ENCODE peak calls at places on chromosomes 3 and 15, in seven cellular contexts. M is HepG2, F is GM12891, O is GM12878, T is H1, K is K562, E is SK-N-SH. I is an unnamed sample.

GRCh38 chr15:35698978-35699377 is 153.0 kb upstream of the DPH6 start:
- DNase-seq in M (no peak), E (no peak), O (no peak), F (no peak), K (no peak), T (no peak), I (no peak)

GRCh38 chr15:64809649-64810498 is 15.6 kb downstream of the PIF1 start:
- DNase-seq in F (peak), O (no peak), M (peak), T (peak), E (peak), K (peak), I (peak)

GRCh38 chr3:173214576-173214975 is 73.5 kb upstream of the SPATA16 start:
- DNase-seq in E (no peak), O (no peak), M (no peak), F (no peak), K (no peak), T (no peak), I (no peak)

GRCh38 chr15:40763801-40764765 is at the start of gene GCHFR:
- DNase-seq in K (peak), M (peak), T (peak), E (peak), F (peak), O (no peak), I (peak)

GRCh38 chr3:31770822-31771326 is 210.2 kb downstream of the OSBPL10 start:
- DNase-seq in O (no peak), T (no peak), E (no peak), K (no peak), F (no peak), M (no peak), I (no peak)

GRCh38 chr15:89378699-89379422 is 44.2 kb upstream of the POLG start:
- DNase-seq in E (no peak), F (no peak), M (no peak), K (no peak), T (peak), O (no peak), I (no peak)

GRCh38 chr3:42942693-42943092 is 36.4 kb upstream of the GASK1A start:
- DNase-seq in F (no peak), M (no peak), K (no peak), E (no peak), T (no peak), O (no peak), I (no peak)

GRCh38 chr3:119700269-119700919 is 2.4 kb upstream of the CFAP91 start:
- DNase-seq in F (no peak), T (no peak), K (no peak), O (peak), M (peak), E (no peak), I (no peak)

GRCh38 chr3:149494022-149494758 is 19.7 kb downstream of the TM4SF4 start:
- DNase-seq in T (peak), K (peak), O (no peak), E (peak), M (peak), F (peak), I (peak)

GRCh38 chr3:74636981-74637380 is 22.5 kb upstream of the CNTN3 start:
- DNase-seq in M (no peak), O (no peak), T (no peak), E (no peak), F (no peak), K (no peak), I (no peak)

GRCh38 chr3:125398952-125399351 is 23.8 kb upstream of the ZNF148 start:
- DNase-seq in F (no peak), K (peak), M (no peak), O (no peak), T (no peak), E (no peak), I (no peak)

GRCh38 chr15:61216519-61216918 is 12.6 kb downstream of the RORA start:
- DNase-seq in M (no peak), E (no peak), F (no peak), O (no peak), T (peak), K (no peak), I (no peak)

GRCh38 chr3:194705227-194705626 is 19.5 kb downstream of the FAM43A start:
- DNase-seq in M (no peak), T (no peak), O (no peak), K (no peak), E (no peak), F (no peak), I (no peak)

GRCh38 chr15:100175406-100176114 is 166.2 kb downstream of the ADAMTS17 start:
- DNase-seq in K (no peak), F (no peak), T (no peak), M (no peak), E (no peak), O (no peak), I (no peak)

GRCh38 chr3:54176106-54176505 is 53.8 kb downstream of the CACNA2D3 start:
- DNase-seq in M (no peak), K (no peak), O (no peak), F (no peak), T (no peak), E (no peak), I (no peak)

GRCh38 chr3:187504435-187504834 is 136.2 kb downstream of the RTP4 start:
- DNase-seq in E (no peak), K (no peak), M (no peak), T (no peak), F (no peak), O (no peak), I (no peak)

GRCh38 chr15:82021992-82022391 is 23.8 kb downstream of the MEX3B start:
- DNase-seq in F (no peak), K (peak), M (no peak), O (no peak), E (peak), T (no peak), I (no peak)

GRCh38 chr15:95405447-95405846 is 925.1 kb upstream of the NR2F2 start:
- DNase-seq in T (no peak), K (no peak), M (no peak), E (no peak), F (no peak), O (no peak), I (no peak)

GRCh38 chr3:127738192-127738840 is 65.6 kb downstream of the ABTB1 start:
- DNase-seq in E (no peak), O (no peak), T (no peak), M (no peak), K (peak), F (no peak), I (no peak)

GRCh38 chr3:12903881-12904280 is 62.5 kb upstream of the RPL32 start:
- DNase-seq in E (no peak), K (no peak), T (no peak), M (no peak), F (no peak), O (no peak), I (no peak)

GRCh38 chr15:100353469-100353868 is 11.7 kb upstream of the ADAMTS17 start:
- DNase-seq in E (no peak), M (no peak), F (no peak), T (no peak), O (no peak), K (no peak), I (no peak)

GRCh38 chr15:39730552-39730951 is 52.1 kb downstream of the FSIP1 start:
- DNase-seq in M (peak), E (no peak), T (no peak), O (no peak), F (no peak), K (peak), I (no peak)

GRCh38 chr15:73240864-73241499 is 127.8 kb downstream of the HCN4 start:
- DNase-seq in M (peak), K (peak), T (peak), E (peak), O (peak), F (peak), I (peak)

GRCh38 chr3:414063-414462 is 217.5 kb downstream of the CHL1 start:
- DNase-seq in M (no peak), F (no peak), T (no peak), E (no peak), O (no peak), K (peak), I (no peak)

GRCh38 chr3:142450192-142450591 is 2.4 kb upstream of the XRN1 start:
- DNase-seq in F (no peak), K (no peak), O (no peak), M (no peak), T (no peak), E (no peak), I (no peak)

GRCh38 chr15:67024322-67024997 is 40.9 kb upstream of the SMAD3 start:
- DNase-seq in T (no peak), O (peak), F (no peak), K (peak), E (peak), M (peak), I (no peak)
- TF ChIP-seq TAF1 in T (no peak), O (no peak), F (no peak), K (no peak), E (no peak), M (no peak), I (no peak)

GRCh38 chr3:39754549-39754948 is 54.9 kb upstream of the MYRIP start:
- DNase-seq in O (no peak), E (no peak), F (no peak), M (no peak), K (no peak), T (no peak), I (no peak)

GRCh38 chr3:39755100-39755499 is 54.3 kb upstream of the MYRIP start:
- DNase-seq in O (no peak), F (no peak), K (no peak), E (no peak), M (no peak), T (no peak), I (no peak)

GRCh38 chr3:39752751-39753150 is 56.7 kb upstream of the MYRIP start:
- DNase-seq in O (no peak), E (no peak), T (no peak), F (no peak), M (no peak), K (no peak), I (no peak)

GRCh38 chr3:39752019-39752637 is 57.3 kb upstream of the MYRIP start:
- DNase-seq in K (no peak), F (no peak), E (no peak), O (no peak), M (no peak), T (no peak), I (no peak)

GRCh38 chr3:39753361-39753760 is 56.0 kb upstream of the MYRIP start:
- DNase-seq in M (no peak), T (no peak), E (peak), O (no peak), K (no peak), F (no peak), I (no peak)
- TF ChIP-seq TAF1 in M (no peak), T (no peak), E (no peak), O (no peak), K (no peak), F (no peak), I (no peak)

GRCh38 chr15:88131937-88132336 is 124.6 kb downstream of the NTRK3 start:
- DNase-seq in T (no peak), E (no peak), O (no peak), F (no peak), K (no peak), M (no peak), I (no peak)
- TF ChIP-seq TAF1 in T (no peak), E (no peak), O (no peak), F (no peak), K (no peak), M (no peak), I (no peak)

GRCh38 chr15:42772126-42772525 is 35.2 kb upstream of the CDAN1 start:
- DNase-seq in E (no peak), F (no peak), K (no peak), O (no peak), T (no peak), M (no peak), I (no peak)
- TF ChIP-seq TAF1 in E (no peak), F (no peak), K (no peak), O (no peak), T (no peak), M (no peak), I (no peak)

GRCh38 chr3:99659965-99660364 is 21.6 kb downstream of the COL8A1 start:
- DNase-seq in O (no peak), T (no peak), F (no peak), K (no peak), E (no peak), M (no peak), I (no peak)
- TF ChIP-seq TAF1 in O (no peak), T (no peak), F (no peak), K (no peak), E (no peak), M (no peak), I (no peak)

GRCh38 chr3:106341090-106341489 is 472.3 kb upstream of the CBLB start:
- DNase-seq in E (peak), M (no peak), O (no peak), T (no peak), K (no peak), F (no peak), I (no peak)
- TF ChIP-seq TAF1 in E (no peak), M (no peak), O (no peak), T (no peak), K (no peak), F (no peak), I (no peak)